ENCODE peak calls at places on chromosomes 1 and 21, in five cellular contexts. One of them, this sample, is unnamed.
A peak's percentile ranks its signal among the peaks of the same experiment; 100 is the strongest.

GRCh38 chr1:218811497-218811896 is 362.2 kb upstream of the LYPLAL1 start:
- DNase-seq in heart right ventricle: no peak
- DNase-seq in SW480: no peak
- DNase-seq in islet precursor cell: no peak
- DNase-seq in T1000: no peak
- DNase-seq in this sample: no peak

GRCh38 chr1:42420911-42421585 is 34.8 kb downstream of the ZMYND12 start:
- DNase-seq in heart right ventricle: peak; percentile 18
- DNase-seq in SW480: no peak
- DNase-seq in islet precursor cell: peak; percentile 30
- DNase-seq in T1000: no peak
- DNase-seq in this sample: no peak

GRCh38 chr1:176866011-176866410 is 298.5 kb downstream of the ASTN1 start:
- DNase-seq in heart right ventricle: no peak
- DNase-seq in SW480: no peak
- DNase-seq in islet precursor cell: no peak
- DNase-seq in T1000: no peak
- DNase-seq in this sample: no peak

GRCh38 chr21:18041012-18041411 is 203.6 kb upstream of the CHODL start:
- DNase-seq in heart right ventricle: no peak
- DNase-seq in SW480: peak; percentile 69
- DNase-seq in islet precursor cell: peak; percentile 54
- DNase-seq in T1000: no peak
- DNase-seq in this sample: no peak

GRCh38 chr1:6347641-6348487 is 45.7 kb downstream of the ACOT7 start:
- DNase-seq in heart right ventricle: no peak
- DNase-seq in SW480: no peak
- DNase-seq in islet precursor cell: peak; percentile 75
- DNase-seq in T1000: no peak
- DNase-seq in this sample: peak; percentile 67

GRCh38 chr1:201310986-201311355 is 27.7 kb downstream of the PKP1 start:
- DNase-seq in heart right ventricle: no peak
- DNase-seq in SW480: peak; percentile 80
- DNase-seq in islet precursor cell: no peak
- DNase-seq in T1000: no peak
- DNase-seq in this sample: no peak

GRCh38 chr21:46605759-46606426 is 1.0 kb upstream of the S100B start:
- DNase-seq in heart right ventricle: peak; percentile 36
- DNase-seq in SW480: no peak
- DNase-seq in islet precursor cell: no peak
- DNase-seq in T1000: no peak
- DNase-seq in this sample: no peak

GRCh38 chr1:57867001-57867400 is 443.1 kb upstream of the DAB1 start:
- DNase-seq in heart right ventricle: no peak
- DNase-seq in SW480: peak; percentile 11
- DNase-seq in islet precursor cell: no peak
- DNase-seq in T1000: no peak
- DNase-seq in this sample: no peak

GRCh38 chr1:44649788-44650158 is 24.5 kb downstream of the TMEM53 start:
- DNase-seq in heart right ventricle: no peak
- DNase-seq in SW480: no peak
- DNase-seq in islet precursor cell: no peak
- DNase-seq in T1000: no peak
- DNase-seq in this sample: no peak

GRCh38 chr1:96519851-96520281 is 201.7 kb upstream of the PTBP2 start:
- DNase-seq in heart right ventricle: no peak
- DNase-seq in SW480: no peak
- DNase-seq in islet precursor cell: peak; percentile 60
- DNase-seq in T1000: no peak
- DNase-seq in this sample: no peak

GRCh38 chr1:44497422-44498170 is 92.5 kb downstream of the RNF220 start:
- DNase-seq in heart right ventricle: peak; percentile 27
- DNase-seq in SW480: no peak
- DNase-seq in islet precursor cell: no peak
- DNase-seq in T1000: no peak
- DNase-seq in this sample: no peak

GRCh38 chr1:71046891-71047634 is 553 bp downstream of the PTGER3 start:
- DNase-seq in heart right ventricle: peak; percentile 21
- DNase-seq in SW480: no peak
- DNase-seq in islet precursor cell: peak; percentile 63
- DNase-seq in T1000: peak; percentile 55
- DNase-seq in this sample: no peak

GRCh38 chr1:154689063-154689462 is 81.1 kb upstream of the ADAR start:
- DNase-seq in heart right ventricle: no peak
- DNase-seq in SW480: no peak
- DNase-seq in islet precursor cell: no peak
- DNase-seq in T1000: no peak
- DNase-seq in this sample: no peak

GRCh38 chr1:39293375-39294070 is 89.0 kb downstream of the MACF1 start:
- DNase-seq in heart right ventricle: no peak
- DNase-seq in SW480: no peak
- DNase-seq in islet precursor cell: no peak
- DNase-seq in T1000: no peak
- DNase-seq in this sample: no peak

GRCh38 chr21:34885636-34886553 is 163.2 kb downstream of the RUNX1 start:
- DNase-seq in heart right ventricle: no peak
- DNase-seq in SW480: peak; percentile 56
- DNase-seq in islet precursor cell: no peak
- DNase-seq in T1000: no peak
- DNase-seq in this sample: no peak

GRCh38 chr1:36572142-36572715 is 89.5 kb upstream of the CSF3R start:
- DNase-seq in heart right ventricle: no peak
- DNase-seq in SW480: no peak
- DNase-seq in islet precursor cell: no peak
- DNase-seq in T1000: no peak
- DNase-seq in this sample: no peak

This sample was measured in left lobe of liver.